ENCODE peak calls at places on chromosome X, in seven cellular contexts. A is transverse colon, Z is testis, U is heart left ventricle, P is IMR-90, O is GM12878, S is adrenal gland. F is an unnamed sample. For H3K4me1, the result is how much of the 10 kb centered on the place peaks cover.

GRCh38 chrX:56994375-56995270 is 718 bp downstream of the SPIN3 start:
- DNase-seq in P (peak), U (peak), Z (no peak), A (no peak), O (no peak), S (peak), F (peak)

GRCh38 chrX:2708601-2709200 is 17.6 kb downstream of the CD99 start:
- DNase-seq in S (peak), U (no peak), O (no peak), A (no peak), Z (no peak), P (no peak), F (no peak)

GRCh38 chrX:120274958-120275357 is 24.3 kb downstream of the ZBTB33 start:
- DNase-seq in U (no peak), Z (no peak), O (no peak), S (no peak), P (no peak), A (no peak), F (no peak)

GRCh38 chrX:8748855-8749254 is 16.9 kb upstream of the ANOS1 start:
- DNase-seq in O (no peak), Z (no peak), P (peak), U (no peak), A (no peak), S (peak), F (no peak)

GRCh38 chrX:119948381-119948780 is 4.8 kb upstream of the NKAP start:
- DNase-seq in U (no peak), O (no peak), S (no peak), P (no peak), A (no peak), Z (no peak), F (no peak)

GRCh38 chrX:147832707-147833348 is 78.9 kb upstream of the FMR1 start:
- DNase-seq in O (no peak), A (no peak), Z (no peak), S (no peak), P (no peak), U (no peak), F (no peak)

GRCh38 chrX:39473812-39474211 is 623.9 kb downstream of the BCOR start:
- DNase-seq in P (no peak), O (no peak), Z (no peak), U (no peak), A (no peak), S (no peak), F (no peak)

GRCh38 chrX:26952213-26952612 is 510.9 kb downstream of the PPP4R3C start:
- DNase-seq in P (no peak), S (no peak), U (no peak), Z (no peak), A (no peak), O (no peak), F (no peak)

GRCh38 chrX:78383594-78383993 is 56.2 kb upstream of the CYSLTR1 start:
- DNase-seq in P (no peak), U (no peak), S (no peak), A (no peak), Z (no peak), O (no peak), F (no peak)

GRCh38 chrX:71537743-71538142 is 4.8 kb downstream of the OGT start:
- DNase-seq in A (no peak), O (no peak), Z (no peak), P (no peak), S (no peak), U (no peak), F (no peak)

GRCh38 chrX:22686138-22686541 is 313.6 kb upstream of the DDX53 start:
- DNase-seq in U (peak), A (no peak), S (peak), P (peak), Z (peak), O (no peak), F (no peak)

GRCh38 chrX:122817321-122817720 is 366.8 kb upstream of the GRIA3 start:
- DNase-seq in P (no peak), U (no peak), S (no peak), O (no peak), Z (no peak), A (no peak), F (no peak)

GRCh38 chrX:30005821-30006220 is 209.5 kb upstream of the MAGEB2 start:
- DNase-seq in O (no peak), U (no peak), Z (no peak), S (no peak), P (no peak), A (no peak), F (no peak)

GRCh38 chrX:11214346-11215190 is 78.6 kb upstream of the AMELX start:
- DNase-seq in A (no peak), P (no peak), U (no peak), Z (no peak), S (no peak), O (no peak), F (no peak)

GRCh38 chrX:15915959-15916703 is 61.5 kb upstream of the AP1S2 start:
- DNase-seq in O (no peak), P (peak), Z (no peak), A (no peak), U (peak), S (no peak), F (no peak)

GRCh38 chrX:65925592-65925991 is 114.3 kb downstream of the VSIG4 start:
- DNase-seq in A (no peak), Z (no peak), U (no peak), P (no peak), O (no peak), S (no peak), F (no peak)

GRCh38 chrX:72304877-72305276 is 837 bp downstream of the CITED1 start:
- DNase-seq in O (no peak), Z (no peak), A (no peak), U (no peak), P (no peak), S (no peak), F (no peak)

GRCh38 chrX:46989548-46989947 is 77.3 kb downstream of the JADE3 start:
- DNase-seq in Z (no peak), A (no peak), S (no peak), P (no peak), O (no peak), U (no peak), F (no peak)

GRCh38 chrX:30593435-30594200 is 16.1 kb upstream of the TASL start:
- DNase-seq in Z (no peak), O (no peak), P (no peak), S (no peak), U (no peak), A (peak), F (no peak)

GRCh38 chrX:18047440-18047940 is 173.2 kb downstream of the BEND2 start:
- DNase-seq in S (no peak), A (no peak), P (no peak), O (no peak), U (no peak), Z (no peak), F (no peak)

GRCh38 chrX:120125444-120125843 is 9.7 kb upstream of the RHOXF1 start:
- DNase-seq in S (peak), P (no peak), Z (no peak), A (no peak), O (no peak), U (peak), F (no peak)

GRCh38 chrX:134460861-134461218 is 875 bp downstream of the HPRT1 start:
- DNase-seq in O (no peak), S (no peak), U (no peak), Z (no peak), P (peak), A (no peak), F (no peak)

GRCh38 chrX:2479420-2479780 is 21.4 kb downstream of the DHRSX start:
- DNase-seq in S (no peak), P (no peak), U (no peak), A (no peak), Z (no peak), O (no peak), F (no peak)

GRCh38 chrX:66053414-66053813 is 13.5 kb upstream of the VSIG4 start:
- DNase-seq in P (no peak), Z (no peak), S (no peak), U (no peak), O (no peak), A (no peak), F (no peak)

GRCh38 chrX:78378476-78379115 is 51.2 kb upstream of the CYSLTR1 start:
- DNase-seq in S (peak), P (no peak), Z (no peak), U (no peak), O (no peak), A (no peak), F (no peak)

GRCh38 chrX:9816094-9816700 is 30.0 kb downstream of the SHROOM2 start:
- DNase-seq in P (no peak), Z (no peak), A (no peak), S (no peak), O (no peak), U (no peak), F (no peak)

GRCh38 chrX:119340606-119341205 is 58.4 kb upstream of the SLC25A43 start:
- DNase-seq in U (no peak), P (no peak), S (no peak), Z (no peak), A (no peak), O (no peak), F (no peak)

GRCh38 chrX:7109838-7110793 is 37.4 kb upstream of the STS start:
- DNase-seq in U (no peak), P (no peak), A (no peak), S (no peak), O (peak), Z (no peak), F (no peak)

GRCh38 chrX:85084770-85085393 is 81.2 kb downstream of the APOOL start:
- DNase-seq in S (peak), Z (peak), P (peak), A (no peak), O (peak), U (no peak), F (no peak)

GRCh38 chrX:31178769-31179125 is 106.9 kb upstream of the FTHL17 start:
- DNase-seq in Z (no peak), A (no peak), P (no peak), O (no peak), S (no peak), U (no peak), F (no peak)

GRCh38 chrX:73289039-73289438 is 74.4 kb upstream of the NAP1L2 start:
- DNase-seq in U (no peak), S (no peak), O (no peak), Z (no peak), P (no peak), A (no peak), F (no peak)

GRCh38 chrX:56765816-56766553 is 36.9 kb downstream of the NBDY start:
- DNase-seq in S (no peak), P (no peak), O (no peak), A (peak), U (no peak), Z (no peak), F (no peak)

GRCh38 chrX:39850630-39851152 is 247.1 kb downstream of the BCOR start:
- DNase-seq in P (peak), Z (no peak), S (peak), A (no peak), O (no peak), U (no peak), F (no peak)

GRCh38 chrX:128800138-128800537 is 723.2 kb downstream of the SMARCA1 start:
- DNase-seq in S (no peak), P (no peak), O (no peak), U (no peak), Z (no peak), A (no peak), F (no peak)

GRCh38 chrX:47285762-47286320 is 53.0 kb downstream of the USP11 start:
- DNase-seq in O (no peak), Z (no peak), S (no peak), P (peak), A (no peak), U (no peak), F (peak)

GRCh38 chrX:52509916-52510315 is 6.9 kb downstream of the XAGE1B start:
- DNase-seq in P (no peak), O (no peak), S (no peak), U (no peak), A (no peak), Z (no peak), F (no peak)

GRCh38 chrX:53374222-53374820 is 48.1 kb downstream of the SMC1A start:
- DNase-seq in O (no peak), S (peak), P (peak), Z (no peak), U (no peak), A (no peak), F (no peak)

GRCh38 chrX:122582280-122582679 is 601.8 kb upstream of the GRIA3 start:
- DNase-seq in A (no peak), Z (no peak), P (no peak), U (no peak), S (no peak), O (no peak), F (no peak)

GRCh38 chrX:24026403-24026801 is 584 bp downstream of the KLHL15 start:
- DNase-seq in O (no peak), U (no peak), Z (no peak), S (no peak), A (no peak), P (no peak), F (no peak)

GRCh38 chrX:115344885-115345653 is 55.6 kb downstream of the LUZP4 start:
- DNase-seq in O (no peak), A (peak), S (peak), U (peak), Z (peak), P (peak), F (peak)

GRCh38 chrX:1389181-1389992 is 2.5 kb downstream of the SLC25A6 start:
- DNase-seq in A (no peak), P (no peak), S (peak), U (peak), Z (peak), O (no peak), F (no peak)

GRCh38 chrX:1391370-1391706 is 575 bp downstream of the SLC25A6 start:
- DNase-seq in O (peak), U (no peak), P (no peak), A (no peak), Z (no peak), S (no peak), F (no peak)

GRCh38 chrX:1391707-1392375 is at the start of gene SLC25A6:
- DNase-seq in Z (peak), A (peak), O (peak), S (peak), U (peak), P (peak), F (peak)

GRCh38 chrX:1389993-1390285 is 2.0 kb downstream of the SLC25A6 start:
- DNase-seq in S (no peak), Z (peak), O (no peak), P (no peak), A (no peak), U (no peak), F (no peak)

DNA sequence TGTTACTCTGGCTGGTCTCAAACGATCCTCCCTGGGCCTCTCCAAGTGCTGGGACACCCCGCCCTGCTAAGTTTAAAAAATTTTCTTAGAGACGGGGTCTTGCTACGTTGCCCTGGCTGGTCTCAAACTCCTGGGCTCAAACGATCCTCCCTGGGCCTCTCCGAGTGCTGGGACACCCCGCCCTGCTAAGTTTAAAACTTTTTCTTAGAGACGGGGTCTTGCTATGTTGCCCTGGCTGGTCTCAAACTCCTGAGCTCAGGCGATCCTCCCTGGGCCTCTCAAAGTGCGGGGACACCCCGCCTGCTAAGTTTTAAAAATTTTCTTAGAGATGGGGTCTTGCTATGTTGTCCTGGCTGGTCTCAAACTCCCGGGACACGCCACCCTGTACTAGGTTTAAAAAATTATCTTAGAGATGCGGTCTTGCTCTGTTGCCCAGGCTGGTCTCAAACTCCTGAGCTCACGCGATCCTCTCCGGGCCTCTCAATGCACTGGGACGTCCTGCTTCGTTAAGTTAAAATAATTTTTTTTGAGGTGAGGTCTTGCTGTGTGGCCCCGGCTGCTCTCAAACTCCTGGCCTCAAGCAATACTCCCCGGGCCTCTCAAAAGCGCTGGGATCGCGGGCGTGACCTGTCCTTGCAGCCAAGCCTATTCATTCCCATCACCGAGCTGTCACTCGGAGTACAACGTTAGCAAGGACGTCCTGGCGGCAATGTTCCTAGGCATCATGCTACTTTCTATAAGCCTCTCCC is 1.1 kb downstream of the SLC25A6 start:
- DNase-seq in O (no peak), U (peak), P (no peak), Z (peak), S (peak), A (peak), F (no peak)
- H3K27ac ChIP-seq in O (peak), U (peak), P (peak), Z (peak), S (peak), A (peak), F (peak)

DNA sequence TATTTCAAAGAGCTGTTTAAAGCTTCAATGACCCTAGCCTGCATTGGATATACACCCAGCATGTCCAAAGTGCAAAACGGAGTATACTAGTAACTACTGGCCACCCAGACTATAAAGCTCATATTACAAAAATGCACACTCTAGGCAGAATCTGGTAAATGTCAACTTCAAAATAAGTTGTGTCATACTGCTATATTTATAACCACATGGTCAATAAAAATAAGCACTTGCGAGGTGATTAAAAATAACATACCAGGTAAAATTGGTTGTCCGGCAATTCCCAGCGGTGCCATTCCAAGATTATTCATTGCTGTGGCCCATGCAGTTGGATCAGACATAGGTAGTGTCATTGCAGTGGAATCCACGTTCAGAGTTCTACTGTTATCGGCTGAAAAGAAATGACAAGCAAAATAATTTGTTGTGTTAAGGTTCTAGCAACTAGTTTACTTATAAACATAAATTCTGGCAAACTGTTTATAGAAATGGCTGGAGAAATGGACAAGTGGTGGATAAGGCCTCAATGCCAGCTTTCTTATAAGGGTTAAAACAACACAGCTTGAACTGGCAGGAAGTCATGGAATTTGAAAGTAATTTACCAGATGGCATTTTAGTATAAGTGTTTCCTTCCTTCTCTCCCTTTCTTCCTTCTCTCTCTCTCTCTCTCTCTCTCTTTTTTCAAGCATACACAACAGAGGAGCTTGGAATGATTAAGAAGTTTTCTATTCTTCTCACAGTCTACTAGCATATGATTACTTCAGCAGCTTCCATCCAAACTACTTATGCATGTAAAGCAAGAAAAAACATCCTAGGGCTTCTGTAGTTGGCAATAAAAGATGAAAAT is 199.9 kb downstream of the ENOX2 start:
- DNase-seq in A (no peak), O (no peak), Z (no peak), U (no peak), S (no peak), P (no peak), F (no peak)
- TF ChIP-seq POLR2A in A (no peak), O (no peak), Z (no peak), U (no peak), S (no peak), P (no peak), F (no peak)

DNA sequence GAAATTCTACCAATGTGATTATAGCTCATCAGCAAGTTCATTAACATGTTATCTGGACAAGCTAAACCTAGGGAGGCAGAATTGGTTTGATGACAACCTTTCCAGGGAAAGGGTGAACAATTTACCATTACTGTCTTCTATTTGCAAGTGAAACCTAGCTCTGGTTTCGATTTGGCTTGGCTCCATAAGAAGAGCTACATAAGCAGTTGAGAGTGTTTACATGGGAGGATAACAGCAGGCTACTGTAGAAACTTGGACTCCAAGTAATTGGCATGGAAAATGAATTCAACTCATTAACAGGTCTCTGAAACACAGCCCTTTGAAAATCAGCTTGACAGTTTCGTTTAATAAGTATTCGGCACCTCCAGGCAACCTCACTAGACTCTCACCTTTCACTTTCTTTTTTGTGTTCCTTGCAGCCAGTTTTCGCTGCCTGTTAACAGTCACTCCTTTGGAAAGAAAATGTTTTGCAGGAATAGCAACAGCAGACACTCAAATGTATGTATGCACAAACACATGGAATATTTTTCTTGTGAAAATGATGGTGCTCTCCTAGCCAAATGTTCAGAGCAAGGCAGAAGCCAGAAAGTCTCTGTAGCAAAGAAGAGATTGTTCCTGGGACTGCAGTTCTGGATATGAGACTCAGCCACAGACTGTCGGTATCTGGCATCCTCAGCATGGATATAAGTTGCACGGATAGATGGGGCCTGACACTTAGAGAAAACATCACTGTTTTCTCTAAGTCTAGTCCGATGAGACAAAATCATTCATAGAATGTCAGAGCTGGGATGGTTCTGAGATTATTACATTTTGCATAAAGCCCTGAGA is 27.5 kb downstream of the POU3F4 start:
- DNase-seq in Z (no peak), S (no peak), O (peak), A (no peak), U (no peak), P (no peak), F (no peak)
- H3K4me1 ChIP-seq in Z (under half), S (under half), O (under half), A (under half), U (under half), P (under half), F (under half)

GRCh38 chrX:154738013-154738738 is 12.7 kb downstream of the GAB3 start:
- DNase-seq in A (peak), S (peak), U (peak), Z (peak), O (no peak), P (peak), F (peak)
- H3K27ac ChIP-seq in A (peak), S (no peak), U (peak), Z (no peak), O (no peak), P (no peak), F (peak)

F was measured in uterus.